ENCODE peak calls at places on chromosomes 7 and 10, in ten cellular contexts. K is A549, I is endothelial cell of umbilical vein, F is hepatocyte, Z is OCI-LY7, N is PC-3, L is fibroblast of lung, V is IMR-90, Q is mammary epithelial cell, O is GM23338. J is an unnamed sample.

GRCh38 chr10:97184971-97185325 is 811 bp downstream of the SLIT1 start:
- DNase-seq in I (no peak), O (peak), V (no peak), Q (no peak), L (no peak), K (no peak), F (no peak), Z (no peak), N (no peak), J (no peak)

GRCh38 chr10:62732841-62733653 is 71.5 kb upstream of the ADO start:
- DNase-seq in L (peak), Q (peak), O (no peak), N (peak), Z (peak), K (no peak), I (no peak), F (no peak), V (peak), J (no peak)

GRCh38 chr10:116961305-116962251 is 43.4 kb downstream of the SHTN1 start:
- DNase-seq in O (no peak), N (no peak), L (no peak), V (no peak), Z (no peak), Q (no peak), I (no peak), F (no peak), K (no peak), J (no peak)

GRCh38 chr10:49282879-49283321 is 16.1 kb upstream of the C10orf71 start:
- DNase-seq in K (no peak), Q (no peak), N (no peak), I (no peak), L (no peak), F (no peak), V (no peak), O (peak), Z (no peak), J (no peak)

GRCh38 chr10:16816830-16817124 is 447 bp downstream of the RSU1 start:
- DNase-seq in N (no peak), Q (no peak), F (no peak), K (no peak), V (peak), L (no peak), I (no peak), O (no peak), Z (no peak), J (no peak)

GRCh38 chr10:131929122-131929845 is 28.5 kb downstream of the PPP2R2D start:
- DNase-seq in F (no peak), Q (no peak), L (no peak), O (peak), Z (no peak), K (no peak), V (no peak), N (no peak), I (no peak), J (no peak)

GRCh38 chr7:15604166-15604565 is 42.4 kb upstream of the AGMO start:
- DNase-seq in O (no peak), Z (no peak), V (no peak), F (no peak), Q (no peak), I (no peak), K (no peak), N (no peak), L (no peak), J (no peak)

GRCh38 chr10:61063035-61063434 is 119.0 kb upstream of the RHOBTB1 start:
- DNase-seq in O (no peak), I (peak), Q (no peak), Z (no peak), K (peak), L (peak), F (no peak), N (peak), V (no peak), J (no peak)

GRCh38 chr10:76885815-76886214 is 751.8 kb downstream of the KCNMA1 start:
- DNase-seq in K (no peak), L (peak), F (no peak), Q (no peak), O (no peak), V (no peak), Z (no peak), I (no peak), N (no peak), J (no peak)

GRCh38 chr7:387132-388022 is 97.4 kb downstream of the FOXL3 start:
- DNase-seq in L (no peak), F (no peak), I (no peak), N (no peak), O (no peak), Q (no peak), K (no peak), V (no peak), Z (no peak), J (no peak)

GRCh38 chr10:79139124-79139835 is 70.5 kb downstream of the ZMIZ1 start:
- DNase-seq in F (peak), V (peak), K (no peak), O (no peak), Z (no peak), N (no peak), Q (no peak), I (peak), L (peak), J (no peak)

GRCh38 chr7:4931932-4932331 is 27.1 kb downstream of the MMD2 start:
- DNase-seq in N (peak), Q (peak), Z (no peak), V (no peak), L (no peak), F (peak), I (no peak), K (peak), O (peak), J (peak)

GRCh38 chr7:129698516-129699418 is 87.2 kb downstream of the NRF1 start:
- DNase-seq in F (no peak), O (peak), Q (peak), K (no peak), I (no peak), Z (no peak), V (no peak), N (no peak), L (no peak), J (no peak)

GRCh38 chr7:21261627-21262564 is 166.0 kb upstream of the SP4 start:
- DNase-seq in O (peak), L (peak), V (peak), Z (peak), N (peak), Q (peak), F (peak), K (peak), I (peak), J (peak)

GRCh38 chr7:2814186-2814530 is 29.9 kb downstream of the GNA12 start:
- DNase-seq in K (no peak), Q (no peak), N (no peak), F (no peak), O (no peak), L (no peak), I (no peak), Z (no peak), V (no peak), J (no peak)
- H3K4me3 ChIP-seq in K (no peak), Q (no peak), N (no peak), F (no peak), O (no peak), L (no peak), I (no peak), Z (no peak), V (no peak), J (no peak)

GRCh38 chr7:116686812-116687419 is 14.9 kb downstream of the MET start:
- DNase-seq in V (no peak), L (no peak), N (no peak), Z (no peak), K (no peak), O (no peak), I (no peak), Q (no peak), F (no peak), J (no peak)
- H3K4me2 ChIP-seq in V (no peak), L (no peak), N (peak), Z (no peak), K (peak), O (peak), I (peak), Q (no peak), F (no peak), J (no peak)

GRCh38 chr10:11018426-11018818 is 750 bp downstream of the CELF2 start:
- DNase-seq in O (peak), F (peak), V (no peak), I (no peak), N (no peak), L (no peak), Z (no peak), K (no peak), Q (no peak), J (no peak)
- H3K27ac ChIP-seq in O (no peak), F (peak), V (no peak), I (peak), N (no peak), L (no peak), Z (no peak), K (no peak), Q (no peak), J (no peak)

GRCh38 chr7:30596043-30596641 is 1.5 kb downstream of the GARS1 start:
- DNase-seq in V (peak), Q (peak), I (peak), K (peak), N (peak), O (peak), L (peak), F (peak), Z (peak), J (peak)

GRCh38 chr7:30595461-30596042 is 874 bp downstream of the GARS1 start:
- DNase-seq in I (peak), K (no peak), L (peak), Q (no peak), O (peak), Z (peak), V (no peak), N (peak), F (no peak), J (no peak)

GRCh38 chr7:30594540-30595460 is at the start of gene GARS1:
- DNase-seq in O (peak), K (peak), Z (peak), L (peak), V (peak), F (peak), N (peak), I (peak), Q (peak), J (peak)

GRCh38 chr7:30598121-30598876 is 3.6 kb downstream of the GARS1 start:
- DNase-seq in Z (no peak), K (no peak), V (peak), F (no peak), N (peak), O (peak), I (no peak), L (peak), Q (peak), J (no peak)

GRCh38 chr7:30596721-30597120 is 2.0 kb downstream of the GARS1 start:
- DNase-seq in I (no peak), Q (no peak), O (no peak), F (no peak), N (no peak), Z (no peak), K (no peak), V (peak), L (peak), J (no peak)
- H3K4me3 ChIP-seq in I (peak), Q (peak), O (peak), F (peak), N (peak), Z (peak), K (peak), V (peak), L (peak), J (peak)

GRCh38 chr10:12055722-12056121 is 13.0 kb upstream of the DHTKD1 start:
- DNase-seq in L (no peak), Q (no peak), F (no peak), Z (no peak), O (no peak), I (no peak), N (no peak), V (no peak), K (no peak), J (no peak)
- H3K4me2 ChIP-seq in L (no peak), Q (no peak), F (no peak), Z (no peak), O (no peak), I (no peak), N (no peak), V (no peak), K (no peak), J (no peak)

GRCh38 chr7:27918503-27918902 is 178.5 kb downstream of the TAX1BP1 start:
- DNase-seq in L (no peak), Z (no peak), V (no peak), N (no peak), I (no peak), O (no peak), K (no peak), F (no peak), Q (no peak), J (no peak)

GRCh38 chr7:27922907-27923306 is 182.9 kb downstream of the TAX1BP1 start:
- DNase-seq in K (no peak), L (no peak), I (no peak), O (no peak), N (no peak), V (no peak), F (no peak), Z (peak), Q (no peak), J (peak)

GRCh38 chr7:27921081-27921836 is 181.3 kb downstream of the TAX1BP1 start:
- DNase-seq in Q (peak), I (peak), O (peak), N (peak), L (peak), Z (peak), F (peak), V (peak), K (peak), J (peak)

GRCh38 chr7:27917774-27918314 is 177.9 kb downstream of the TAX1BP1 start:
- DNase-seq in L (peak), K (peak), I (peak), F (no peak), Z (peak), Q (peak), O (no peak), V (peak), N (peak), J (no peak)

DNA sequence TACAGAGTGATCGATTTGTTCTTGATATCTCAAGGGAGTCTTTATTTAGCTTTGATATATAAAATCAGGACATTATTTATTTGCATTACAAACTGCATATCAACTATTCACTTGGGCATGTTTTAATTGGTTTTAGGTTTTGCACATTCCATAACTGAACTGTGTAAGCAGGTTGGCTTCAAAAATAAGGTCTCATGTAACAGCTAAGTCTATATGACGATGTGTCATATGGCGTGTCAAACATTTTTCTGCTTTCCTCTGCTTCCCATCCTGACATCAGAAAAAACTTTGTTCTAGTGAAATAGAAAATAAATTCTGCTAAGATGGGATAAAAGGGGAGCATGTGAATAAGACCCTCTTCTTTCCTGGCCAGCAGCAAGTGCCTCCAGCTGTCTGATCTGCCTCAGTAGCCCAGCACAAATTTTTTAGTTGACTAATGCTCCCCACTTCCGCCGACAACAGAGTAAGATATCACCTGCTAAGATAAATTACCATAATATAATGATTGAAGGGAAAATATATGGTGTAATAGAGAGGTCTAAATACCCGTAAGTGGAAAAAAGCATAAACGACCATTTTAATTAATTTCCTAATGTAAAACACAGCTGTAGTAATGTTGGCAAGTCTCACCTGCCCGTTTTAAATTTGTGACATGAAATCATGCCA is 180.5 kb downstream of the TAX1BP1 start:
- DNase-seq in I (no peak), Q (no peak), K (no peak), N (peak), V (no peak), O (no peak), F (no peak), Z (peak), L (no peak), J (no peak)
- H3K27ac ChIP-seq in I (no peak), Q (no peak), K (peak), N (peak), V (no peak), O (no peak), F (no peak), Z (peak), L (no peak), J (peak)

J was measured in DND-41.